ENCODE peak calls at places on chromosomes 6 and 20, in five cellular contexts. B, D, E, A and Z are unnamed samples.

GRCh38 chr20:373171-373890 is 7.2 kb upstream of the TRIB3 start:
- DNase-seq in A (peak; percentile 32), E (no peak), D (peak; percentile 81), B (peak; percentile 61), Z (no peak)

GRCh38 chr20:17343631-17344447 is 117.0 kb downstream of the PCSK2 start:
- DNase-seq in D (no peak), A (no peak), E (no peak), B (peak; percentile 3), Z (no peak)

GRCh38 chr6:155943635-155944034 is 488.0 kb upstream of the NOX3 start:
- DNase-seq in A (no peak), B (peak; percentile 11), D (no peak), E (no peak), Z (no peak)

GRCh38 chr20:26169506-26169905 is 472.9 kb upstream of the ZNF337 start:
- DNase-seq in B (peak; percentile 84), E (no peak), D (no peak), A (no peak), Z (no peak)

GRCh38 chr6:44003345-44004061 is 123.7 kb downstream of the MRPL14 start:
- DNase-seq in D (no peak), B (no peak), A (no peak), E (no peak), Z (peak; percentile 61)

GRCh38 chr6:74891358-74891811 is 314.5 kb downstream of the COL12A1 start:
- DNase-seq in D (no peak), B (no peak), A (no peak), E (no peak), Z (no peak)

GRCh38 chr6:34051339-34051919 is 94.5 kb downstream of the GRM4 start:
- DNase-seq in D (no peak), E (no peak), A (peak; percentile 47), B (no peak), Z (no peak)

GRCh38 chr6:28353356-28353755 is 3.6 kb downstream of the ZKSCAN3 start:
- DNase-seq in B (no peak), E (no peak), D (no peak), A (no peak), Z (no peak)

GRCh38 chr20:47315339-47315662 is 41.2 kb downstream of the ZMYND8 start:
- DNase-seq in A (no peak), B (no peak), E (no peak), D (no peak), Z (peak; percentile 32)

GRCh38 chr6:137283940-137284910 is 65.0 kb upstream of the IFNGR1 start:
- DNase-seq in A (no peak), B (no peak), E (no peak), D (peak; percentile 78), Z (no peak)

GRCh38 chr6:78492351-78493010 is 374.9 kb upstream of the IRAK1BP1 start:
- DNase-seq in E (no peak), B (peak; percentile 32), A (no peak), D (no peak), Z (no peak)

GRCh38 chr6:40342674-40343230 is 244.4 kb downstream of the LRFN2 start:
- DNase-seq in B (no peak), A (no peak), E (no peak), D (no peak), Z (no peak)

GRCh38 chr6:136344420-136344819 is 54.8 kb upstream of the BCLAF1 start:
- DNase-seq in D (no peak), E (no peak), B (peak; percentile 77), A (no peak), Z (no peak)

GRCh38 chr6:16437984-16438383 is 199.6 kb downstream of the GMPR start:
- DNase-seq in D (no peak), A (no peak), B (no peak), E (no peak), Z (no peak)

GRCh38 chr6:37130704-37131103 is 39.2 kb upstream of the PIM1 start:
- DNase-seq in A (no peak), D (peak; percentile 80), B (peak; percentile 54), E (no peak), Z (peak; percentile 88)

GRCh38 chr6:10720229-10720959 is 2.5 kb upstream of the TMEM14C start:
- DNase-seq in E (peak; percentile 84), B (peak; percentile 26), A (peak; percentile 30), D (no peak), Z (peak; percentile 80)

GRCh38 chr6:163455553-163455952 is 41.0 kb downstream of the QKI start:
- DNase-seq in E (no peak), B (peak; percentile 77), D (no peak), A (no peak), Z (no peak)

GRCh38 chr6:150866147-150867073 is 908 bp downstream of the MTHFD1L start:
- DNase-seq in A (peak; percentile 94), D (peak; percentile 55), B (peak; percentile 91), E (peak; percentile 86), Z (peak; percentile 92)

GRCh38 chr6:83474309-83474708 is 38.0 kb upstream of the PRSS35 start:
- DNase-seq in D (no peak), A (no peak), B (peak; percentile 1), E (no peak), Z (no peak)

GRCh38 chr6:34236423-34237315 is at the start of gene HMGA1:
- DNase-seq in D (peak; percentile 86), A (peak; percentile 97), E (peak; percentile 91), B (peak; percentile 83), Z (peak; percentile 94)

GRCh38 chr6:37279366-37280134 is 21.6 kb upstream of the TMEM217 start:
- DNase-seq in B (peak; percentile 26), D (peak; percentile 40), E (no peak), A (no peak), Z (no peak)

GRCh38 chr20:10132391-10132790 is 86.2 kb upstream of the SNAP25 start:
- DNase-seq in B (no peak), A (no peak), E (no peak), D (no peak), Z (no peak)

GRCh38 chr20:54085910-54086309 is 15.5 kb upstream of the BCAS1 start:
- DNase-seq in A (no peak), E (no peak), B (no peak), D (no peak), Z (no peak)

GRCh38 chr6:128131566-128131965 is 230.7 kb upstream of the THEMIS start:
- DNase-seq in D (no peak), A (no peak), B (peak; percentile 63), E (no peak), Z (no peak)

GRCh38 chr6:39330057-39330456 is 7.6 kb upstream of the KCNK16 start:
- DNase-seq in A (no peak), B (no peak), E (no peak), D (no peak), Z (no peak)

GRCh38 chr20:37571033-37571432 is 43.4 kb upstream of the BLCAP start:
- DNase-seq in E (no peak), A (no peak), D (no peak), B (no peak), Z (no peak)

GRCh38 chr6:47414517-47415167 is 62.9 kb upstream of the CD2AP start:
- DNase-seq in A (no peak), E (no peak), B (peak; percentile 64), D (peak; percentile 55), Z (no peak)

GRCh38 chr6:75266716-75267291 is 17.8 kb downstream of the TMEM30A start:
- DNase-seq in E (no peak), B (peak; percentile 47), D (peak; percentile 39), A (no peak), Z (no peak)

GRCh38 chr6:12288844-12289654 is 1.1 kb upstream of the EDN1 start:
- DNase-seq in A (peak; percentile 50), E (no peak), B (peak; percentile 48), D (peak; percentile 83), Z (no peak)

GRCh38 chr6:127484207-127484858 is 25.1 kb upstream of the KIAA0408 start:
- DNase-seq in B (peak; percentile 80), E (no peak), A (no peak), D (peak; percentile 83), Z (no peak)

GRCh38 chr6:135176464-135176863 is 4.6 kb upstream of the MYB start:
- DNase-seq in B (no peak), A (no peak), D (peak; percentile 15), E (no peak), Z (no peak)

GRCh38 chr6:169824021-169824420 is 72.6 kb downstream of the ERMARD start:
- DNase-seq in E (no peak), B (no peak), D (no peak), A (no peak), Z (no peak)

GRCh38 chr6:145887969-145888368 is 73.4 kb upstream of the FBXO30 start:
- DNase-seq in E (peak; percentile 27), B (no peak), D (no peak), A (peak; percentile 55), Z (no peak)

GRCh38 chr20:64103871-64104666 is 3.3 kb downstream of the NPBWR2 start:
- DNase-seq in E (peak; percentile 14), B (no peak), A (peak; percentile 13), D (peak; percentile 33), Z (peak; percentile 42)

GRCh38 chr20:51373713-51374481 is 168.6 kb downstream of the NFATC2 start:
- DNase-seq in E (no peak), B (peak; percentile 43), A (no peak), D (no peak), Z (peak; percentile 64)

GRCh38 chr6:4466769-4467480 is 309.3 kb upstream of the CDYL start:
- DNase-seq in D (no peak), A (no peak), B (peak; percentile 19), E (no peak), Z (no peak)
- TF ChIP-seq CTCF in D (no peak), A (peak; percentile 6), B (no peak), E (no peak), Z (no peak)

DNA sequence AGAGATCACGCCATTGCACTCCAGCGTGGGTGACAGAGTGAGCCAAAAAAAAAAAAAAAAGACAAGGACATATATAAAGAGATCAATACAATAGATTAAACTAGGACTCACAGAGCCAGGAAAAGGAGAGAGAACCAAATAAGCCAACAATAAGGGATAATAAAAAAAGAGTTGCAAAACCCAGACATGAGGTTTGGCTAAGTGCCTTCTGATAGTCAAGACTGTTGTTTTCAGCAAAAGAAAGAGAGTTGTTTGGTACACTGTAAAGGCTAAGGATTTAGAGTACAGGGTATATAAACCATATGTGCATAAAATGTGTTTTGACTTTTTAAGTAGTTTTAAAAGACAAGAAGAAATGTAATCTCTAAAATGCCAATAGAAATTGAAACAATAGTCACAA is 42.8 kb downstream of the RPF2 start:
- DNase-seq in E (no peak), D (no peak), B (no peak), A (no peak), Z (no peak)
- TF ChIP-seq CTCF in E (no peak), D (no peak), B (no peak), A (no peak), Z (no peak)

GRCh38 chr6:129252377-129253071 is 369.6 kb downstream of the LAMA2 start:
- DNase-seq in B (peak; percentile 36), D (no peak), A (no peak), E (no peak), Z (no peak)
- TF ChIP-seq CTCF in B (no peak), D (peak; percentile 58), A (no peak), E (no peak), Z (no peak)

GRCh38 chr6:139376054-139376355 is 1.6 kb upstream of the CITED2 start:
- DNase-seq in E (no peak), B (peak; percentile 66), A (no peak), D (no peak), Z (peak; percentile 79)

GRCh38 chr6:139373928-139374356 is 506 bp downstream of the CITED2 start:
- DNase-seq in A (no peak), E (no peak), D (no peak), B (no peak), Z (no peak)

GRCh38 chr6:139374357-139375238 is at the start of gene CITED2:
- DNase-seq in A (peak; percentile 91), D (peak; percentile 90), B (peak; percentile 94), E (peak; percentile 96), Z (peak; percentile 95)

GRCh38 chr6:139376604-139377218 is 2.3 kb upstream of the CITED2 start:
- DNase-seq in A (no peak), E (no peak), B (peak; percentile 68), D (peak; percentile 95), Z (no peak)

GRCh38 chr6:139375239-139376053 is 998 bp upstream of the CITED2 start:
- DNase-seq in B (peak; percentile 98), E (peak; percentile 96), A (peak; percentile 87), D (peak; percentile 100), Z (peak; percentile 96)
- TF ChIP-seq CTCF in B (no peak), E (no peak), A (no peak), D (no peak), Z (no peak)